ENCODE peak calls at places on chromosomes 3 and 15, in six cellular contexts. One of them, this sample, is unnamed.

GRCh38 chr15:40251455-40252140 is 12.7 kb downstream of the PAK6 start:
- DNase-seq in kidney glomerular epithelial cell: no peak
- DNase-seq in stimulated activated CD8-positive, alpha-beta memory T cell treated with anti-CD3 and anti-CD28 coated beads, Interleukin-15, amount 100 ng/mL, for 24 hours: no peak
- DNase-seq in ovary: no peak
- DNase-seq in ELF-1: no peak
- DNase-seq in AG20443: no peak
- DNase-seq in this sample: no peak

GRCh38 chr3:128971421-128971820 is 22.5 kb downstream of the CFAP92 start:
- DNase-seq in ELF-1: no peak
- DNase-seq in stimulated activated CD8-positive, alpha-beta memory T cell treated with anti-CD3 and anti-CD28 coated beads, Interleukin-15, amount 100 ng/mL, for 24 hours: no peak
- DNase-seq in kidney glomerular epithelial cell: no peak
- DNase-seq in AG20443: peak; percentile 28
- DNase-seq in ovary: peak; percentile 44
- DNase-seq in this sample: no peak

GRCh38 chr3:67617518-67617917 is 36.9 kb downstream of the SUCLG2 start:
- DNase-seq in AG20443: no peak
- DNase-seq in stimulated activated CD8-positive, alpha-beta memory T cell treated with anti-CD3 and anti-CD28 coated beads, Interleukin-15, amount 100 ng/mL, for 24 hours: no peak
- DNase-seq in ELF-1: no peak
- DNase-seq in kidney glomerular epithelial cell: no peak
- DNase-seq in ovary: no peak
- DNase-seq in this sample: no peak

GRCh38 chr3:189167027-189167766 is 4.6 kb upstream of the TPRG1 start:
- DNase-seq in ovary: no peak
- DNase-seq in AG20443: no peak
- DNase-seq in kidney glomerular epithelial cell: no peak
- DNase-seq in stimulated activated CD8-positive, alpha-beta memory T cell treated with anti-CD3 and anti-CD28 coated beads, Interleukin-15, amount 100 ng/mL, for 24 hours: no peak
- DNase-seq in ELF-1: no peak
- DNase-seq in this sample: peak; percentile 85

GRCh38 chr3:27963519-27963918 is 241.4 kb upstream of the EOMES start:
- DNase-seq in AG20443: no peak
- DNase-seq in ELF-1: no peak
- DNase-seq in kidney glomerular epithelial cell: no peak
- DNase-seq in ovary: no peak
- DNase-seq in stimulated activated CD8-positive, alpha-beta memory T cell treated with anti-CD3 and anti-CD28 coated beads, Interleukin-15, amount 100 ng/mL, for 24 hours: no peak
- DNase-seq in this sample: no peak

GRCh38 chr3:143783856-143784370 is 64.4 kb downstream of the SLC9A9 start:
- DNase-seq in ELF-1: no peak
- DNase-seq in kidney glomerular epithelial cell: no peak
- DNase-seq in stimulated activated CD8-positive, alpha-beta memory T cell treated with anti-CD3 and anti-CD28 coated beads, Interleukin-15, amount 100 ng/mL, for 24 hours: no peak
- DNase-seq in AG20443: no peak
- DNase-seq in ovary: no peak
- DNase-seq in this sample: no peak

GRCh38 chr3:14548321-14548729 is 8.2 kb upstream of the GRIP2 start:
- DNase-seq in kidney glomerular epithelial cell: peak; percentile 3
- DNase-seq in AG20443: peak; percentile 84
- DNase-seq in stimulated activated CD8-positive, alpha-beta memory T cell treated with anti-CD3 and anti-CD28 coated beads, Interleukin-15, amount 100 ng/mL, for 24 hours: no peak
- DNase-seq in ovary: peak; percentile 88
- DNase-seq in ELF-1: peak; percentile 78
- DNase-seq in this sample: peak; percentile 65

GRCh38 chr3:67296039-67296892 is 298.2 kb downstream of the KBTBD8 start:
- DNase-seq in ELF-1: peak; percentile 23
- DNase-seq in ovary: no peak
- DNase-seq in kidney glomerular epithelial cell: peak; percentile 73
- DNase-seq in AG20443: no peak
- DNase-seq in stimulated activated CD8-positive, alpha-beta memory T cell treated with anti-CD3 and anti-CD28 coated beads, Interleukin-15, amount 100 ng/mL, for 24 hours: no peak
- DNase-seq in this sample: no peak

GRCh38 chr3:42713747-42714146 is 11.1 kb upstream of the HHATL start:
- DNase-seq in kidney glomerular epithelial cell: no peak
- DNase-seq in AG20443: no peak
- DNase-seq in stimulated activated CD8-positive, alpha-beta memory T cell treated with anti-CD3 and anti-CD28 coated beads, Interleukin-15, amount 100 ng/mL, for 24 hours: no peak
- DNase-seq in ELF-1: no peak
- DNase-seq in ovary: peak; percentile 2
- DNase-seq in this sample: no peak

GRCh38 chr3:61451841-61452240 is 109.5 kb upstream of the PTPRG start:
- DNase-seq in stimulated activated CD8-positive, alpha-beta memory T cell treated with anti-CD3 and anti-CD28 coated beads, Interleukin-15, amount 100 ng/mL, for 24 hours: no peak
- DNase-seq in ovary: no peak
- DNase-seq in kidney glomerular epithelial cell: peak; percentile 6
- DNase-seq in AG20443: no peak
- DNase-seq in ELF-1: no peak
- DNase-seq in this sample: no peak